ENCODE peak calls at places on chromosomes 13 and 19, in four cellular contexts. X, P, J and R are unnamed samples.

GRCh38 chr19:11279505-11280236 is 16.3 kb upstream of the TSPAN16 start:
- DNase-seq in X (no peak), P (no peak), J (no peak), R (no peak)

GRCh38 chr13:35978607-35979316 is 152.4 kb downstream of the DCLK1 start:
- DNase-seq in P (peak), J (peak), X (peak), R (no peak)

GRCh38 chr13:36359301-36359950 is 13.2 kb upstream of the SPART start:
- DNase-seq in X (no peak), J (no peak), P (no peak), R (no peak)

GRCh38 chr19:41696402-41697197 is 8.5 kb upstream of the CEACAM7 start:
- DNase-seq in P (peak), J (no peak), X (no peak), R (no peak)

GRCh38 chr19:46745030-46745429 is 827 bp upstream of the FKRP start:
- DNase-seq in J (no peak), P (no peak), X (no peak), R (no peak)

GRCh38 chr19:48856921-48857320 is 11.5 kb downstream of the PLEKHA4 start:
- DNase-seq in P (no peak), X (peak), J (no peak), R (no peak)

GRCh38 chr13:80630685-80631121 is 289.8 kb upstream of the SPRY2 start:
- DNase-seq in J (no peak), X (peak), P (no peak), R (no peak)

GRCh38 chr13:63605962-63606361 is 2190.3 kb upstream of the PCDH20 start:
- DNase-seq in J (no peak), X (no peak), P (no peak), R (no peak)

GRCh38 chr19:54969647-54970046 is 3.5 kb downstream of the NLRP2 start:
- DNase-seq in P (no peak), J (no peak), X (no peak), R (no peak)

GRCh38 chr19:44891016-44891882 is at the start of gene TOMM40:
- DNase-seq in J (no peak), X (peak), P (peak), R (peak)

GRCh38 chr19:14629557-14629956 is 45.1 kb downstream of the ADGRE3 start:
- DNase-seq in X (no peak), P (no peak), J (no peak), R (no peak)

GRCh38 chr19:15048885-15049541 is at the start of gene CASP14:
- DNase-seq in P (no peak), J (no peak), X (no peak), R (no peak)

GRCh38 chr13:82976499-82976898 is 905.8 kb downstream of the SLITRK1 start:
- DNase-seq in J (no peak), P (no peak), X (no peak), R (no peak)

GRCh38 chr19:38068851-38069250 is 155.2 kb downstream of the DPF1 start:
- DNase-seq in J (no peak), X (no peak), P (no peak), R (no peak)

GRCh38 chr13:35768551-35768950 is 292.1 kb upstream of the MAB21L1 start:
- DNase-seq in P (no peak), J (no peak), X (no peak), R (no peak)

GRCh38 chr13:26628706-26629105 is 71.2 kb downstream of the WASF3 start:
- DNase-seq in P (no peak), X (no peak), J (no peak), R (no peak)

GRCh38 chr19:16897572-16898056 is 8.8 kb downstream of the F2RL3 start:
- DNase-seq in J (no peak), X (no peak), P (no peak), R (no peak)

GRCh38 chr13:50911051-50911690 is 1.6 kb downstream of the RNASEH2B start:
- DNase-seq in X (no peak), J (no peak), P (no peak), R (no peak)

GRCh38 chr19:46090444-46090843 is 34.0 kb downstream of the IGFL3 start:
- DNase-seq in J (no peak), X (no peak), P (no peak), R (no peak)

GRCh38 chr19:37691881-37692504 is 27.6 kb downstream of the ZNF607 start:
- DNase-seq in X (no peak), J (peak), P (peak), R (peak)

GRCh38 chr19:9187191-9187590 is 8.4 kb downstream of the OR7D2 start:
- DNase-seq in X (no peak), J (no peak), P (no peak), R (no peak)

GRCh38 chr13:95235199-95235726 is 66.0 kb downstream of the ABCC4 start:
- DNase-seq in X (no peak), J (no peak), P (no peak), R (no peak)

GRCh38 chr13:93238711-93239110 is 12.1 kb downstream of the GPC6 start:
- DNase-seq in X (no peak), J (no peak), P (no peak), R (no peak)

GRCh38 chr13:49302817-49303216 is 55.1 kb downstream of the CDADC1 start:
- DNase-seq in P (no peak), X (no peak), J (no peak), R (no peak)

GRCh38 chr13:95564948-95565347 is 12.4 kb downstream of the CLDN10 start:
- DNase-seq in X (peak), P (no peak), J (no peak), R (no peak)

GRCh38 chr19:35204799-35205732 is 23.5 kb downstream of the FAM187B start:
- DNase-seq in P (no peak), X (no peak), J (no peak), R (no peak)

GRCh38 chr13:47904891-47905290 is 96.2 kb downstream of the SUCLA2 start:
- DNase-seq in J (no peak), X (no peak), P (no peak), R (no peak)

GRCh38 chr19:13987101-13987890 is 18.8 kb downstream of the RFX1 start:
- DNase-seq in J (peak), P (no peak), X (no peak), R (peak)